ENCODE peak calls at places on chromosomes 3 and 15, in seven cellular contexts. J is lower lobe of right lung; B is hepatocyte; C is fibroblast of lung; L is CD4-positive, CD25-positive, alpha-beta regulatory T cell; M is trophoblast cell; F is right cardiac atrium. S is an unnamed sample. For H3K27me3, the result is how much of the 10 kb centered on the place peaks cover.

GRCh38 chr15:101193063-101193712 is 58.7 kb downstream of the CHSY1 start:
- DNase-seq in J (no peak), B (no peak), C (no peak), L (no peak), M (no peak), F (peak), S (peak)

GRCh38 chr3:159751141-159751540 is 237.5 kb upstream of the IL12A start:
- DNase-seq in J (no peak), B (no peak), C (peak), L (no peak), M (no peak), F (no peak), S (no peak)

GRCh38 chr3:65778966-65779365 is 259.8 kb downstream of the MAGI1 start:
- DNase-seq in J (no peak), B (no peak), C (peak), L (no peak), M (no peak), F (no peak), S (no peak)

GRCh38 chr3:43378066-43378935 is 92.0 kb downstream of the SNRK start:
- DNase-seq in J (no peak), B (peak), C (peak), L (peak), M (peak), F (peak), S (no peak)

GRCh38 chr15:45185069-45185779 is 2.5 kb downstream of the SHF start:
- DNase-seq in J (no peak), B (no peak), C (no peak), L (no peak), M (peak), F (no peak), S (no peak)

GRCh38 chr3:49930241-49930690 is 655 bp upstream of the MON1A start:
- DNase-seq in J (no peak), B (no peak), C (no peak), L (no peak), M (no peak), F (no peak), S (no peak)

GRCh38 chr15:51244366-51244977 is 93.9 kb downstream of the CYP19A1 start:
- DNase-seq in J (no peak), B (no peak), C (no peak), L (no peak), M (no peak), F (no peak), S (no peak)

GRCh38 chr3:132726341-132726823 is 4.2 kb upstream of the NPHP3 start:
- DNase-seq in J (no peak), B (peak), C (peak), L (peak), M (peak), F (no peak), S (no peak)

GRCh38 chr15:44490628-44491027 is 46.3 kb upstream of the EIF3J start:
- DNase-seq in J (no peak), B (no peak), C (peak), L (no peak), M (peak), F (no peak), S (no peak)

GRCh38 chr15:80607288-80607980 is 87.7 kb upstream of the ABHD17C start:
- DNase-seq in J (no peak), B (no peak), C (no peak), L (no peak), M (no peak), F (no peak), S (no peak)

GRCh38 chr3:156519758-156520162 is 35.2 kb downstream of the SSR3 start:
- DNase-seq in J (no peak), B (no peak), C (no peak), L (no peak), M (no peak), F (no peak), S (no peak)

GRCh38 chr3:176948123-176948522 is 249.2 kb downstream of the TBL1XR1 start:
- DNase-seq in J (no peak), B (no peak), C (no peak), L (no peak), M (peak), F (no peak), S (no peak)

GRCh38 chr15:76935620-76936019 is 4.1 kb downstream of the RCN2 start:
- DNase-seq in J (no peak), B (no peak), C (no peak), L (no peak), M (no peak), F (no peak), S (no peak)

GRCh38 chr3:186241910-186242821 is 119.9 kb downstream of the DGKG start:
- DNase-seq in J (peak), B (peak), C (peak), L (no peak), M (peak), F (peak), S (peak)

GRCh38 chr15:79308874-79309273 is 2.0 kb upstream of the TMED3 start:
- DNase-seq in J (no peak), B (no peak), C (no peak), L (no peak), M (no peak), F (no peak), S (no peak)

GRCh38 chr3:101195951-101196713 is 124.2 kb downstream of the IMPG2 start:
- DNase-seq in J (no peak), B (peak), C (peak), L (no peak), M (peak), F (no peak), S (no peak)

GRCh38 chr15:48861813-48862431 is 16.0 kb upstream of the EID1 start:
- DNase-seq in J (no peak), B (peak), C (peak), L (peak), M (peak), F (no peak), S (no peak)

GRCh38 chr3:18633002-18633401 is 207.9 kb upstream of the SATB1 start:
- DNase-seq in J (no peak), B (no peak), C (no peak), L (no peak), M (no peak), F (no peak), S (no peak)

GRCh38 chr3:56837196-56837955 is 35.6 kb upstream of the ARHGEF3 start:
- DNase-seq in J (no peak), B (no peak), C (no peak), L (no peak), M (no peak), F (no peak), S (no peak)

GRCh38 chr15:91885714-91886265 is 32.3 kb downstream of the SLCO3A1 start:
- DNase-seq in J (no peak), B (no peak), C (no peak), L (no peak), M (peak), F (no peak), S (no peak)

GRCh38 chr3:24538891-24539290 is 44.2 kb upstream of the THRB start:
- DNase-seq in J (no peak), B (no peak), C (no peak), L (no peak), M (no peak), F (peak), S (no peak)

GRCh38 chr15:99682455-99682854 is 50.8 kb downstream of the LYSMD4 start:
- DNase-seq in J (no peak), B (peak), C (peak), L (no peak), M (no peak), F (no peak), S (no peak)

GRCh38 chr15:23853291-23853690 is 166.2 kb upstream of the NDN start:
- DNase-seq in J (no peak), B (no peak), C (no peak), L (no peak), M (no peak), F (no peak), S (no peak)

GRCh38 chr15:69154684-69155083 is 5.8 kb upstream of the GLCE start:
- DNase-seq in J (no peak), B (no peak), C (peak), L (no peak), M (peak), F (no peak), S (no peak)

GRCh38 chr3:155325263-155325835 is 31.9 kb upstream of the STRIT1 start:
- DNase-seq in J (peak), B (no peak), C (peak), L (no peak), M (no peak), F (no peak), S (no peak)

GRCh38 chr3:41352526-41352925 is 153.2 kb downstream of the CTNNB1 start:
- DNase-seq in J (no peak), B (no peak), C (no peak), L (no peak), M (no peak), F (no peak), S (no peak)

GRCh38 chr3:177358968-177359600 is 161.8 kb upstream of the TBL1XR1 start:
- DNase-seq in J (peak), B (peak), C (peak), L (no peak), M (peak), F (peak), S (peak)

GRCh38 chr3:141235661-141236171 is 4.1 kb downstream of the PXYLP1 start:
- DNase-seq in J (no peak), B (peak), C (no peak), L (no peak), M (peak), F (no peak), S (no peak)

GRCh38 chr15:90871716-90872480 is 3.5 kb downstream of the FURIN start:
- DNase-seq in J (no peak), B (peak), C (no peak), L (no peak), M (peak), F (peak), S (no peak)

GRCh38 chr3:158709666-158710083 is 22.6 kb downstream of the RARRES1 start:
- DNase-seq in J (no peak), B (no peak), C (peak), L (no peak), M (peak), F (no peak), S (no peak)

GRCh38 chr15:82742134-82742533 is 32.5 kb upstream of the AP3B2 start:
- DNase-seq in J (no peak), B (no peak), C (peak), L (no peak), M (peak), F (no peak), S (no peak)

GRCh38 chr3:71581451-71581980 is 2.0 kb downstream of the FOXP1 start:
- DNase-seq in J (peak), B (peak), C (peak), L (peak), M (peak), F (peak), S (peak)

GRCh38 chr15:98658831-98659699 is 10.7 kb downstream of the IGF1R start:
- DNase-seq in J (no peak), B (peak), C (no peak), L (peak), M (peak), F (peak), S (no peak)

GRCh38 chr3:16768956-16769355 is 115.8 kb upstream of the PLCL2 start:
- DNase-seq in J (no peak), B (no peak), C (peak), L (no peak), M (no peak), F (no peak), S (no peak)

GRCh38 chr3:126537730-126538281 is 13.9 kb downstream of the CHST13 start:
- DNase-seq in J (peak), B (no peak), C (no peak), L (no peak), M (no peak), F (no peak), S (peak)

GRCh38 chr15:98896802-98897732 is 110.5 kb downstream of the PGPEP1L start:
- DNase-seq in J (no peak), B (peak), C (peak), L (no peak), M (peak), F (no peak), S (no peak)

GRCh38 chr15:101404245-101404644 is 85.3 kb downstream of the PCSK6 start:
- DNase-seq in J (no peak), B (no peak), C (no peak), L (no peak), M (no peak), F (no peak), S (no peak)

GRCh38 chr3:195204360-195205166 is 66.4 kb downstream of the XXYLT1 start:
- DNase-seq in J (no peak), B (peak), C (peak), L (no peak), M (peak), F (no peak), S (peak)

GRCh38 chr3:37742574-37743212 is 119.0 kb upstream of the CTDSPL start:
- DNase-seq in J (no peak), B (no peak), C (no peak), L (no peak), M (no peak), F (no peak), S (no peak)

GRCh38 chr3:37741644-37742043 is 120.0 kb upstream of the CTDSPL start:
- DNase-seq in J (peak), B (peak), C (no peak), L (no peak), M (no peak), F (peak), S (peak)

GRCh38 chr3:37739579-37740290 is 121.9 kb upstream of the CTDSPL start:
- DNase-seq in J (no peak), B (no peak), C (no peak), L (no peak), M (no peak), F (no peak), S (no peak)

GRCh38 chr3:37742121-37742520 is 119.6 kb upstream of the CTDSPL start:
- DNase-seq in J (no peak), B (no peak), C (no peak), L (no peak), M (no peak), F (no peak), S (no peak)

DNA sequence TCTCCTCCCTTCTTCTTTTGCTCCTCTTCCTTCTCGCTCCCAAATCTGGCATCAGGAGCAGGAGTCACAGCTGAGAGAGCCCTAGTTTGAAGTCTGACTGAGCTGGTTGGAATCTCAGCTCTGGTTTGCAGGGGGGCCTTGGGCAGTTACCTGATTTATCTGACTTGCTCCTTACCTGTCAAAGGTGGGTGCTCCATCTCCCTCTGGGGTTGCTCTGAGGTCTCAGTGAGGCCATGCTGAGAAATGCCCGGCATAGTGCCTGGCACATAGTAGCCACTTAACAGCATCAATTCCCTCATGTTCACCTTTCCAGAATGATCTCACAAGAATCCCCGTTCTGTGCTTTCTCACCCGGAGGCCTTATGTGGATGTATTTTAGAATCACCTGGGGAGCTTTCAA is 121.2 kb upstream of the CTDSPL start:
- DNase-seq in J (no peak), B (no peak), C (no peak), L (no peak), M (no peak), F (no peak), S (no peak)
- H3K27me3 ChIP-seq in J (under half), B (under half), C (under half), L (under half), M (under half), F (under half), S (under half)

GRCh38 chr3:73295511-73296257 is 234.2 kb downstream of the EBLN2 start:
- DNase-seq in J (no peak), B (no peak), C (no peak), L (no peak), M (no peak), F (no peak), S (no peak)
- H3K27me3 ChIP-seq in J (under half), B (under half), C (under half), L (under half), M (under half), F (under half), S (under half)

GRCh38 chr15:73843787-73844186 is 29.6 kb upstream of the TBC1D21 start:
- DNase-seq in J (no peak), B (no peak), C (no peak), L (no peak), M (no peak), F (no peak), S (no peak)
- H3K27me3 ChIP-seq in J (under half), B (under half), C (under half), L (under half), M (under half), F (under half), S (under half)

GRCh38 chr15:70439304-70439877 is 324.0 kb downstream of the UACA start:
- DNase-seq in J (no peak), B (no peak), C (no peak), L (no peak), M (peak), F (no peak), S (no peak)
- H3K27me3 ChIP-seq in J (under half), B (under half), C (under half), L (under half), M (under half), F (under half), S (under half)

GRCh38 chr3:184595726-184596125 is 34.1 kb downstream of the EPHB3 start:
- DNase-seq in J (peak), B (no peak), C (no peak), L (no peak), M (no peak), F (peak), S (no peak)
- H3K27me3 ChIP-seq in J (under half), B (under half), C (under half), L (under half), M (under half), F (under half), S (under half)

GRCh38 chr15:96367436-96368200 is 37.1 kb downstream of the NR2F2 start:
- DNase-seq in J (no peak), B (no peak), C (no peak), L (no peak), M (no peak), F (peak), S (no peak)
- H3K27me3 ChIP-seq in J (half or more), B (half or more), C (under half), L (under half), M (half or more), F (under half), S (half or more)

DNA sequence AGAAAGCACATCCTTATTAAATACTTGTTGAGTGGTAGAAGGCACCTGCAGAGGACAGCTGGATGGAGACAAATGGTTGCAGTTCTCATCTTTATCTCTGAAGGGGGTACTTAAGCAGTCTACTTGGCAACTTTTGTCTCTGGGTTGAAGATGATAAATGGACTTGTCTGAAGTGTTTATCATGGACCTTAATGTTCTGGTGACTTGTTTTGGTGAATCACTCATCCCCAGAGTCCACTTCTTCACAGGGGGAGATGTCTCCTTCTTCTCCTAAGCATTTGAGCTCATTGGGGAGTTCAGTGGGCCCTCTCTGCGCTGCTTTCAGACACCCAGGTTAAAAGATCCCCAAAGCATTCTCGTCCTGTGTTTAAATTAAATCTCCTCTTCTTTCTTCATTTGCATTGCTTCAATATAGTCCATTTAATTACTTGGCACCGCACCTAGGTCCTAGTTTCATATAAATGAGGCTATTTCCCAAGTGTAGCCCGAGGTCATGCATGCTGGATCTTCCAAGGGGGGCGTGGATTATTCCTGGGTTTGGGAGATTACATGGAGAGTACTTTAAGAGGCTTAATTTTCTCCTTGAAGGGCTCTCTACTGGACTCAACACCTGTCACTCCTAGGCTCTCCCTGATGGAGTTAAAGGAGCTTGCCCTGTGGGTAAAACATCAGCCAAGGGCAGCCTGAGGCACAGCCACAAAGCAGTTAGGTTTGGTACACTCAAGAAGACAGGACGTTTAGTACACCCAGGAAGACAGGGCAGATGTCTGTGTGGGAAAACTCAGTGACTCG is 239.3 kb upstream of the C2CD4B start:
- DNase-seq in J (no peak), B (no peak), C (peak), L (no peak), M (no peak), F (no peak), S (no peak)
- H3K27me3 ChIP-seq in J (under half), B (under half), C (under half), L (under half), M (under half), F (under half), S (under half)

GRCh38 chr15:59817834-59818233 is 128.7 kb upstream of the BNIP2 start:
- DNase-seq in J (no peak), B (no peak), C (no peak), L (no peak), M (no peak), F (no peak), S (no peak)

GRCh38 chr15:59812889-59813288 is 123.8 kb upstream of the BNIP2 start:
- DNase-seq in J (no peak), B (no peak), C (no peak), L (no peak), M (no peak), F (no peak), S (no peak)

GRCh38 chr15:59819047-59819446 is 129.9 kb upstream of the BNIP2 start:
- DNase-seq in J (no peak), B (no peak), C (no peak), L (no peak), M (no peak), F (no peak), S (no peak)

GRCh38 chr15:59812185-59812870 is 123.2 kb upstream of the BNIP2 start:
- DNase-seq in J (no peak), B (no peak), C (no peak), L (no peak), M (no peak), F (no peak), S (no peak)

GRCh38 chr15:59814409-59814808 is 125.3 kb upstream of the BNIP2 start:
- DNase-seq in J (no peak), B (no peak), C (no peak), L (peak), M (no peak), F (no peak), S (no peak)
- H3K27me3 ChIP-seq in J (under half), B (under half), C (under half), L (under half), M (under half), F (under half), S (under half)

S was measured in psoas muscle.